ENCODE peak calls at places on chromosome 17, in nine cellular contexts. Z, B, H, N, S, U, O, R and A are unnamed samples.

GRCh38 chr17:18039535-18040286 is 503 bp downstream of the GID4 start:
- DNase-seq in N (no peak), O (no peak), U (no peak), R (no peak), B (no peak), S (no peak), Z (no peak), H (no peak), A (no peak)

GRCh38 chr17:50363217-50364060 is 9.5 kb downstream of the MRPL27 start:
- DNase-seq in Z (no peak), H (no peak), S (peak), B (peak), N (no peak), R (peak), O (no peak), U (peak), A (peak)

GRCh38 chr17:81173761-81174160 is 7.7 kb upstream of the AATK start:
- DNase-seq in B (no peak), Z (no peak), O (no peak), N (peak), S (no peak), H (no peak), U (no peak), R (no peak), A (no peak)

GRCh38 chr17:4161179-4161559 is 18.2 kb downstream of the CYB5D2 start:
- DNase-seq in O (no peak), S (peak), N (peak), H (no peak), U (no peak), B (no peak), R (no peak), Z (no peak), A (no peak)

GRCh38 chr17:39794249-39794970 is 56.7 kb downstream of the GRB7 start:
- DNase-seq in N (no peak), R (no peak), Z (no peak), U (no peak), H (no peak), O (no peak), S (no peak), B (no peak), A (no peak)

GRCh38 chr17:28076138-28076537 is 33.7 kb downstream of the NLK start:
- DNase-seq in S (no peak), B (no peak), Z (no peak), N (no peak), H (no peak), R (no peak), O (no peak), U (no peak), A (no peak)

GRCh38 chr17:1720856-1721386 is 3.6 kb upstream of the WDR81 start:
- DNase-seq in R (peak), Z (peak), S (peak), H (peak), O (no peak), B (peak), N (no peak), U (peak), A (no peak)

GRCh38 chr17:42991471-42991870 is 6.7 kb upstream of the RPL27 start:
- DNase-seq in N (no peak), S (no peak), R (no peak), B (no peak), Z (no peak), O (no peak), H (no peak), U (no peak), A (no peak)

GRCh38 chr17:80018917-80019651 is 16.6 kb downstream of the TBC1D16 start:
- DNase-seq in S (no peak), U (no peak), Z (no peak), O (no peak), N (no peak), H (no peak), B (no peak), R (no peak), A (no peak)

GRCh38 chr17:35568561-35568960 is 7.9 kb upstream of the SLFN14 start:
- DNase-seq in R (no peak), O (no peak), S (peak), B (no peak), Z (no peak), N (no peak), H (peak), U (no peak), A (no peak)

GRCh38 chr17:32759476-32759875 is 117.4 kb downstream of the MYO1D start:
- DNase-seq in R (no peak), U (no peak), O (no peak), Z (no peak), N (no peak), B (no peak), S (no peak), H (no peak), A (no peak)

GRCh38 chr17:49015924-49016774 is 19.0 kb downstream of the IGF2BP1 start:
- DNase-seq in U (no peak), S (no peak), N (no peak), O (no peak), Z (no peak), H (no peak), R (no peak), B (no peak), A (no peak)

GRCh38 chr17:73541561-73541981 is 102.7 kb downstream of the SDK2 start:
- DNase-seq in H (no peak), S (no peak), Z (no peak), U (no peak), R (no peak), N (no peak), O (no peak), B (no peak), A (no peak)

GRCh38 chr17:2904135-2904534 is 107.9 kb downstream of the RAP1GAP2 start:
- DNase-seq in S (no peak), N (no peak), H (no peak), U (no peak), B (no peak), O (peak), Z (peak), R (no peak), A (peak)

GRCh38 chr17:81917565-81918332 is at the start of gene SIRT7:
- DNase-seq in R (peak), O (peak), N (no peak), U (peak), Z (peak), B (peak), H (peak), S (peak), A (peak)

GRCh38 chr17:80261159-80261894 is 675 bp downstream of the RNF213 start:
- DNase-seq in H (peak), S (peak), N (peak), U (peak), R (peak), B (peak), Z (no peak), O (peak), A (peak)

GRCh38 chr17:37608369-37609169 is 649 bp downstream of the SYNRG start:
- DNase-seq in U (no peak), R (peak), O (no peak), S (peak), N (peak), B (peak), Z (no peak), H (peak), A (peak)

GRCh38 chr17:39105705-39106104 is 45.7 kb downstream of the PLXDC1 start:
- DNase-seq in Z (no peak), N (no peak), O (no peak), B (no peak), R (no peak), U (no peak), H (no peak), S (no peak), A (no peak)

GRCh38 chr17:57744195-57745170 is 616 bp downstream of the CCDC182 start:
- DNase-seq in Z (no peak), H (no peak), R (no peak), B (no peak), U (no peak), S (no peak), O (no peak), N (no peak), A (no peak)

GRCh38 chr17:40755231-40755630 is at the start of gene KRT25:
- DNase-seq in S (no peak), N (no peak), O (no peak), B (no peak), H (no peak), U (no peak), Z (no peak), R (no peak), A (no peak)